ENCODE peak calls at places on chromosomes 13 and 19, in five cellular contexts. O is lower lobe of right lung; N is HepG2; J is pancreas; M is CD8-positive, alpha-beta T cell. Z is an unnamed sample.
A peak's percentile ranks its signal among the peaks of the same experiment; 100 is the strongest.

GRCh38 chr13:48123827-48124226 is 28.9 kb upstream of the MED4 start:
- DNase-seq in O (peak; percentile 70), N (no peak), M (no peak), J (no peak), Z (no peak)

GRCh38 chr19:6023936-6024335 is 46.0 kb upstream of the RANBP3 start:
- DNase-seq in N (no peak), M (no peak), J (no peak), O (peak; percentile 5), Z (no peak)

GRCh38 chr19:11192957-11193939 is 4.1 kb downstream of the KANK2 start:
- DNase-seq in N (no peak), M (no peak), O (no peak), J (no peak), Z (no peak)

GRCh38 chr13:40910324-40911050 is 108.6 kb downstream of the ELF1 start:
- DNase-seq in N (peak; percentile 21), O (no peak), M (no peak), J (no peak), Z (no peak)

GRCh38 chr19:1385816-1386215 is 2.1 kb downstream of the NDUFS7 start:
- DNase-seq in N (no peak), O (no peak), J (no peak), M (no peak), Z (no peak)

GRCh38 chr13:24275041-24275440 is 34.3 kb upstream of the C1QTNF9 start:
- DNase-seq in N (no peak), J (no peak), M (no peak), O (no peak), Z (no peak)

GRCh38 chr13:106738279-106738678 is 170.3 kb upstream of the ARGLU1 start:
- DNase-seq in N (no peak), J (no peak), M (no peak), O (no peak), Z (no peak)

GRCh38 chr19:18605546-18606280 is 886 bp downstream of the CRLF1 start:
- DNase-seq in M (no peak), J (no peak), N (no peak), O (no peak), Z (no peak)

GRCh38 chr13:24511824-24512207 is 762 bp downstream of the PARP4 start:
- DNase-seq in J (no peak), O (no peak), M (no peak), N (no peak), Z (no peak)

GRCh38 chr19:48837081-48837524 is 812 bp upstream of the HSD17B14 start:
- DNase-seq in O (peak; percentile 92), J (peak; percentile 66), N (no peak), M (peak; percentile 63), Z (no peak)

GRCh38 chr13:88042489-88042888 is 371.3 kb downstream of the SLITRK5 start:
- DNase-seq in N (no peak), J (no peak), M (no peak), O (no peak), Z (no peak)

GRCh38 chr13:112790735-112791641 is 101.2 kb downstream of the ATP11A start:
- DNase-seq in N (no peak), O (no peak), J (no peak), M (no peak), Z (peak; percentile 77)

DNA sequence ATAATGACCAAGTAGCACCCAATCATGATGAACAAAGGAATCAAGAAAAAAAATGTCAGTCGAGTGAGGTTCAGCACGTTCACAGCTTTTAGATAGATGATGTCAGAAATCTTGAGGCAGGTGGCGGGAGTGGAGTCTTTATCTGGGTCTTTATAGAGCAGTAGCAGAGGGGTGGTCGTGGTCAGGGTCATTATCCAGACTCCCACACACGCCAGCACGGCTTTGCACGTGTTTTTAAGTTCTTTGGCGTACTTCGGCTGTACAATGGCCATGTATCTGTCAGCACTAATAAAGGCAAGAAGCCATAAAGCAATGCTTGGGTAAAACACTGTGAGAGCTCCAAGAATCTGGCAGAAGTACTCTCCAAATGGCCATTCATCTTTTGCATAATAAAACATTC is 2.9 kb downstream of the GPR18 start:
- DNase-seq in N (no peak), J (no peak), M (no peak), O (no peak), Z (no peak)
- H3K4me3 ChIP-seq in N (no peak overlapping the region), J (no peak overlapping the region), M (peak overlapping the region; percentile 10), O (no peak overlapping the region), Z (no peak overlapping the region)

GRCh38 chr13:70729369-70729768 is 621.1 kb upstream of the KLHL1 start:
- DNase-seq in O (no peak), M (no peak), J (no peak), N (no peak), Z (no peak)

DNA sequence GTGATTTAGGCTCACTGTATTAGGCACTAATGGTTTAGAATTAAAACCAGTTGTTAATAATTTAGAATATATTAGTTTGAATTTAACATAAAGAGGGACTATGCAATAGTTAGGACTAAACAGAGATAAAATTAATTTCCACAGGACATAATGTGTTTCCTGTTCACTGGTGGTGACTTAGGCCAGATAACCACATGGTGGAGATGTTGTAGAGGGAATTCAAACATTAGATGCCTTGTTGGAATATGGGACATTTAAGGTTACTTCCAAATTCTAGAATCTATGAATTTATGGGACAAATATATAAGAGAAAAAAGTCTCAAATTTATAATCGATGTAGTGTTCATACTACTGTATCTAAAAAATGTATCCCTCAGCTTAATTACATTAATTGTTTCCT is 615.5 kb upstream of the KLHL1 start:
- DNase-seq in O (no peak), M (no peak), N (peak; percentile 5), J (no peak), Z (no peak)
- TF ChIP-seq CTCF in O (no peak), M (no peak), N (peak; percentile 49), J (no peak), Z (no peak)

GRCh38 chr19:14565298-14565679 is 6.6 kb downstream of the NDUFB7 start:
- DNase-seq in J (no peak), N (no peak), M (no peak), O (no peak), Z (no peak)
- H3K4me1 ChIP-seq in J (peaks cover 4% of the 10 kb centered on the region), N (peaks cover 19% of the 10 kb centered on the region), M (peaks cover 23% of the 10 kb centered on the region), O (peaks cover 15% of the 10 kb centered on the region), Z (peaks cover 53% of the 10 kb centered on the region)

GRCh38 chr13:27821566-27821965 is 29.3 kb downstream of the GSX1 start:
- DNase-seq in N (no peak), J (no peak), O (no peak), M (no peak), Z (no peak)

GRCh38 chr13:27824121-27824520 is 31.8 kb downstream of the GSX1 start:
- DNase-seq in J (no peak), M (no peak), N (no peak), O (no peak), Z (no peak)

GRCh38 chr13:27820524-27821482 is 28.5 kb downstream of the GSX1 start:
- DNase-seq in N (no peak), O (no peak), J (no peak), M (no peak), Z (no peak)

GRCh38 chr13:27822258-27822872 is 30.1 kb downstream of the GSX1 start:
- DNase-seq in N (no peak), M (no peak), O (no peak), J (no peak), Z (no peak)

DNA sequence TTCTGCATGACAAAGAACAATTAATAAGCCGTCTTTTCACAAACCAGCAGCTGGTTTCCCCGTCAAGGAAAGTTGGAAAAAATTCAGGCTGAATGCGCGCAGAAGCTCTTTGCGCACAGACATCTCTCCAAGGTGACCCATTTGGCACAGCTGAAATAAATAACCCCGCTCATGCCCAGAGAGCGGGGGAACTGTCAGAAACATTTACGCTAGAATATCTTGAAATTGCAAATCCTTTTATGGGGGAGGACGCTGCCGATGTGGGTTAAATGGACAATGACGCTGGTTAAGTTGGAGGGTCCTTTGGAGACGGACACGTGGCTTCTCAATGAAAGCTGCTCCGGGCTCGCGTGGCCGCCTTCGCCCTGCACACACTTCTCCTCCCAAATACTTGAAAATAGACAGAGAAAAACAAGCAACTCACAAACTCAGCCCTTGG is 30.6 kb downstream of the GSX1 start:
- DNase-seq in O (no peak), N (no peak), J (no peak), M (no peak), Z (no peak)
- H3K4me3 ChIP-seq in O (no peak overlapping the region), N (no peak overlapping the region), J (no peak overlapping the region), M (no peak overlapping the region), Z (no peak overlapping the region)